ENCODE peak calls at places on chromosomes 5 and 9, in nine cellular contexts. L is PC-3, K is tibial nerve, B is Panc1, D is testis, U is A673, F is left ventricle myocardium inferior, Y is Peyer's patch, G is gastrocnemius medialis. A is an unnamed sample. For H3K9me3, the result is how much of the 10 kb centered on the place peaks cover.

GRCh38 chr5:66113160-66113559 is 30.9 kb upstream of the SREK1 start:
- DNase-seq in L (peak), K (no peak), B (peak), D (no peak), U (peak), F (no peak), Y (no peak), G (no peak), A (no peak)

GRCh38 chr5:96940586-96940985 is 4.7 kb downstream of the LNPEP start:
- DNase-seq in L (no peak), K (no peak), B (no peak), D (no peak), U (no peak), F (no peak), Y (no peak), G (no peak), A (no peak)

GRCh38 chr5:72133212-72133990 is 26.1 kb downstream of the MAP1B start:
- DNase-seq in L (peak), K (no peak), B (peak), D (no peak), U (peak), F (no peak), Y (no peak), G (no peak), A (no peak)

GRCh38 chr5:171797563-171797962 is 11.9 kb downstream of the SMIM23 start:
- DNase-seq in L (no peak), K (no peak), B (no peak), D (no peak), U (no peak), F (no peak), Y (no peak), G (no peak), A (no peak)

GRCh38 chr9:8382266-8382665 is 582.7 kb upstream of the DMAC1 start:
- DNase-seq in L (no peak), K (no peak), B (no peak), D (no peak), U (no peak), F (no peak), Y (no peak), G (no peak), A (no peak)

GRCh38 chr9:95373069-95373681 is 55.7 kb upstream of the FANCC start:
- DNase-seq in L (peak), K (no peak), B (no peak), D (no peak), U (peak), F (no peak), Y (no peak), G (no peak), A (no peak)

GRCh38 chr9:111974092-111974681 is 77.6 kb downstream of the UGCG start:
- DNase-seq in L (peak), K (no peak), B (no peak), D (peak), U (no peak), F (no peak), Y (peak), G (peak), A (peak)

GRCh38 chr9:133752739-133753446 is 14.7 kb upstream of the SARDH start:
- DNase-seq in L (no peak), K (no peak), B (no peak), D (no peak), U (no peak), F (no peak), Y (peak), G (no peak), A (no peak)

GRCh38 chr9:130846487-130847305 is 11.6 kb downstream of the ABL1 start:
- DNase-seq in L (peak), K (no peak), B (no peak), D (peak), U (peak), F (peak), Y (no peak), G (no peak), A (peak)

GRCh38 chr9:77469515-77470197 is 178.5 kb downstream of the GNA14 start:
- DNase-seq in L (peak), K (no peak), B (no peak), D (no peak), U (no peak), F (no peak), Y (no peak), G (no peak), A (no peak)

GRCh38 chr5:123746683-123747360 is 234.8 kb downstream of the CSNK1G3 start:
- DNase-seq in L (no peak), K (no peak), B (no peak), D (no peak), U (no peak), F (no peak), Y (no peak), G (no peak), A (no peak)

GRCh38 chr9:33136721-33137120 is 30.4 kb downstream of the B4GALT1 start:
- DNase-seq in L (no peak), K (no peak), B (no peak), D (peak), U (no peak), F (no peak), Y (peak), G (no peak), A (no peak)

GRCh38 chr9:14910178-14910805 is at the start of gene FREM1:
- DNase-seq in L (no peak), K (no peak), B (no peak), D (peak), U (peak), F (peak), Y (peak), G (no peak), A (peak)

GRCh38 chr5:153640293-153640692 is 149.8 kb downstream of the GRIA1 start:
- DNase-seq in L (no peak), K (no peak), B (no peak), D (no peak), U (no peak), F (no peak), Y (no peak), G (no peak), A (no peak)

GRCh38 chr5:134784241-134784920 is 25.8 kb downstream of the DDX46 start:
- DNase-seq in L (no peak), K (no peak), B (no peak), D (no peak), U (peak), F (no peak), Y (no peak), G (no peak), A (no peak)

GRCh38 chr5:95619518-95620029 is 313 bp upstream of the GPR150 start:
- DNase-seq in L (no peak), K (no peak), B (no peak), D (no peak), U (no peak), F (no peak), Y (no peak), G (no peak), A (no peak)

GRCh38 chr9:134168731-134169130 is 4.4 kb upstream of the RNU6ATAC start:
- DNase-seq in L (no peak), K (no peak), B (no peak), D (no peak), U (no peak), F (no peak), Y (no peak), G (no peak), A (no peak)

GRCh38 chr5:74275204-74275992 is 365.1 kb downstream of the ENC1 start:
- DNase-seq in L (no peak), K (peak), B (no peak), D (no peak), U (peak), F (no peak), Y (no peak), G (no peak), A (no peak)

GRCh38 chr9:76887003-76887821 is 18.7 kb downstream of the PRUNE2 start:
- DNase-seq in L (no peak), K (no peak), B (no peak), D (no peak), U (no peak), F (no peak), Y (peak), G (no peak), A (no peak)

GRCh38 chr5:164013077-164013670 is 507.8 kb downstream of the MAT2B start:
- DNase-seq in L (peak), K (peak), B (peak), D (peak), U (peak), F (no peak), Y (peak), G (no peak), A (no peak)

GRCh38 chr5:72206160-72206559 is 98.9 kb downstream of the MAP1B start:
- DNase-seq in L (no peak), K (no peak), B (no peak), D (no peak), U (no peak), F (no peak), Y (no peak), G (no peak), A (no peak)

GRCh38 chr5:178383919-178384814 is 151.6 kb upstream of the PHYKPL start:
- DNase-seq in L (no peak), K (no peak), B (no peak), D (no peak), U (no peak), F (no peak), Y (no peak), G (no peak), A (no peak)
- H3K9me3 ChIP-seq in L (under half), K (under half), B (under half), D (under half), U (under half), F (under half), Y (under half), G (under half), A (under half)

DNA sequence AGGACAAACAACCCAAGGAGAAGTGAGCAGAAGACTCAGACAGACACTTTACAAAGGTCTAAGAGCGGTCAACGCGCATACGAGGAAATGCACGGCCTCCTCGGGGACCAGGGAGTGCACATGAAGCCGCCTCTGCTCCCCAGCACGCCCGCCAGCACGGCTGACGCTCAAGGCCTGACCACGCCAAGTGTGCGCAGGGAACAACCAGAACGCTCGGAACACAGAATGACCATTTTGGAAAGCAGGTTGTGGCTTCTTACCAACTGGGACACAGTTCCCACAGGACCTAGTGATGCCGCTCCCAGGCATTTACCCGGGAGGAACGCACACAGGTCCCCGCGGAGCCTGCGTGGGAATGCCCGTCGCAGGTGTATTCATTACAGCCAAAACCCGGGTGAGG is 191.5 kb upstream of the PPP1R26 start:
- DNase-seq in L (no peak), K (no peak), B (no peak), D (no peak), U (no peak), F (no peak), Y (no peak), G (no peak), A (no peak)
- H3K9me3 ChIP-seq in L (under half), K (under half), B (under half), D (under half), U (under half), F (under half), Y (under half), G (under half), A (under half)

GRCh38 chr9:137352511-137353222 is 50.6 kb upstream of the NRARP start:
- DNase-seq in L (no peak), K (no peak), B (no peak), D (no peak), U (no peak), F (no peak), Y (no peak), G (no peak), A (no peak)
- H3K9me3 ChIP-seq in L (under half), K (under half), B (under half), D (under half), U (under half), F (under half), Y (under half), G (under half), A (under half)

DNA sequence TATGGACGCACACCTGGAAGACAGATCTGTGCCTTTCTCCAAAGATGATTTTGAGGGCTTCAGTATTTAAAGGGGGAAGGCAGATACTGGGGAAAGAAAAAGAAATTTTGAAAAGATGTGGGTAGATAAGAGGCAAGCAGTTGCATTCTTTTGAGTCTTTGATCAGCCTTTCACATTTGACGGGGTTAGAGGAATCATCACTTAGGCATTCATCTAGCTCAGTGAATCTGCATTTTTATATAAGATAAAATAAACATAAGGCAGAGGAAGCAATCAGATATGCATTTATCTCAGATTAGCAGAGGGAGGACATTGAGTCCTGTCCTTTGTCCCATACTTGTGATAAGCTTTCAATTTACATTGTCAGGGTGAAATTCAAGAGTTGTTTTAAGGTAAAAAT is 243.4 kb upstream of the RAI14 start:
- DNase-seq in L (peak), K (no peak), B (no peak), D (no peak), U (no peak), F (no peak), Y (no peak), G (no peak), A (no peak)
- H3K9me3 ChIP-seq in L (under half), K (under half), B (under half), D (under half), U (under half), F (under half), Y (under half), G (under half), A (under half)

A was measured in right lobe of liver.